ENCODE peak calls at places on chromosomes 6 and 20, in seven cellular contexts. One of them, this sample, is unnamed.
A peak's percentile ranks its signal among the peaks of the same experiment; 100 is the strongest.

GRCh38 chr6:28947831-28948270 is 24.1 kb upstream of the TRIM27 start:
- DNase-seq in SK-N-SH: no peak
- DNase-seq in GM12878: no peak
- DNase-seq in HCT116: no peak
- DNase-seq in HepG2: peak; percentile 94
- DNase-seq in H1: no peak
- DNase-seq in K562: no peak
- DNase-seq in this sample: no peak

GRCh38 chr20:7010584-7010983 is 243.1 kb downstream of the BMP2 start:
- DNase-seq in SK-N-SH: no peak
- DNase-seq in GM12878: no peak
- DNase-seq in HCT116: no peak
- DNase-seq in HepG2: no peak
- DNase-seq in H1: no peak
- DNase-seq in K562: no peak
- DNase-seq in this sample: no peak

GRCh38 chr6:43924222-43924702 is 154.3 kb downstream of the VEGFA start:
- DNase-seq in SK-N-SH: peak; percentile 47
- DNase-seq in GM12878: peak; percentile 21
- DNase-seq in HCT116: no peak
- DNase-seq in HepG2: no peak
- DNase-seq in H1: no peak
- DNase-seq in K562: no peak
- DNase-seq in this sample: no peak

GRCh38 chr6:90468080-90468479 is 118.8 kb downstream of the MAP3K7 start:
- DNase-seq in SK-N-SH: no peak
- DNase-seq in GM12878: no peak
- DNase-seq in HCT116: no peak
- DNase-seq in HepG2: no peak
- DNase-seq in H1: no peak
- DNase-seq in K562: peak; percentile 48
- DNase-seq in this sample: no peak

GRCh38 chr6:79605968-79606764 is 25.0 kb upstream of the SH3BGRL2 start:
- DNase-seq in SK-N-SH: no peak
- DNase-seq in GM12878: no peak
- DNase-seq in HCT116: no peak
- DNase-seq in HepG2: no peak
- DNase-seq in H1: no peak
- DNase-seq in K562: no peak
- DNase-seq in this sample: peak; percentile 13

GRCh38 chr6:71139249-71139648 is 149.4 kb upstream of the OGFRL1 start:
- DNase-seq in SK-N-SH: no peak
- DNase-seq in GM12878: no peak
- DNase-seq in HCT116: no peak
- DNase-seq in HepG2: no peak
- DNase-seq in H1: no peak
- DNase-seq in K562: no peak
- DNase-seq in this sample: no peak

GRCh38 chr6:105993769-105994521 is 92.2 kb upstream of the PRDM1 start:
- DNase-seq in SK-N-SH: peak; percentile 41
- DNase-seq in GM12878: no peak
- DNase-seq in HCT116: no peak
- DNase-seq in HepG2: no peak
- DNase-seq in H1: no peak
- DNase-seq in K562: no peak
- DNase-seq in this sample: no peak

GRCh38 chr20:55417797-55418196 is 587.5 kb downstream of the CBLN4 start:
- DNase-seq in SK-N-SH: peak; percentile 14
- DNase-seq in GM12878: no peak
- DNase-seq in HCT116: no peak
- DNase-seq in HepG2: no peak
- DNase-seq in H1: no peak
- DNase-seq in K562: no peak
- DNase-seq in this sample: no peak

GRCh38 chr6:37698264-37699137 is 818 bp upstream of the MDGA1 start:
- DNase-seq in SK-N-SH: peak; percentile 90
- DNase-seq in GM12878: no peak
- DNase-seq in HCT116: peak; percentile 24
- DNase-seq in HepG2: no peak
- DNase-seq in H1: no peak
- DNase-seq in K562: peak; percentile 87
- DNase-seq in this sample: peak; percentile 40

GRCh38 chr6:18433059-18433458 is 45.9 kb downstream of the RNF144B start:
- DNase-seq in SK-N-SH: no peak
- DNase-seq in GM12878: no peak
- DNase-seq in HCT116: no peak
- DNase-seq in HepG2: no peak
- DNase-seq in H1: no peak
- DNase-seq in K562: no peak
- DNase-seq in this sample: no peak

GRCh38 chr6:5672581-5673011 is 334.1 kb downstream of the NRN1 start:
- DNase-seq in SK-N-SH: no peak
- DNase-seq in GM12878: no peak
- DNase-seq in HCT116: no peak
- DNase-seq in HepG2: no peak
- DNase-seq in H1: no peak
- DNase-seq in K562: peak; percentile 23
- DNase-seq in this sample: no peak

GRCh38 chr6:116366740-116367275 is 3.9 kb upstream of the DSE start:
- DNase-seq in SK-N-SH: no peak
- DNase-seq in GM12878: no peak
- DNase-seq in HCT116: no peak
- DNase-seq in HepG2: no peak
- DNase-seq in H1: no peak
- DNase-seq in K562: no peak
- DNase-seq in this sample: no peak

GRCh38 chr6:6752129-6752528 is 163.6 kb downstream of the LY86 start:
- DNase-seq in SK-N-SH: no peak
- DNase-seq in GM12878: no peak
- DNase-seq in HCT116: no peak
- DNase-seq in HepG2: no peak
- DNase-seq in H1: no peak
- DNase-seq in K562: no peak
- DNase-seq in this sample: no peak

GRCh38 chr6:34934516-34934915 is 45.5 kb downstream of the ANKS1A start:
- DNase-seq in SK-N-SH: no peak
- DNase-seq in GM12878: no peak
- DNase-seq in HCT116: no peak
- DNase-seq in HepG2: no peak
- DNase-seq in H1: no peak
- DNase-seq in K562: no peak
- DNase-seq in this sample: peak; percentile 34

GRCh38 chr6:147528511-147529145 is 20.1 kb downstream of the SAMD5 start:
- DNase-seq in SK-N-SH: no peak
- DNase-seq in GM12878: no peak
- DNase-seq in HCT116: no peak
- DNase-seq in HepG2: no peak
- DNase-seq in H1: no peak
- DNase-seq in K562: no peak
- DNase-seq in this sample: no peak

DNA sequence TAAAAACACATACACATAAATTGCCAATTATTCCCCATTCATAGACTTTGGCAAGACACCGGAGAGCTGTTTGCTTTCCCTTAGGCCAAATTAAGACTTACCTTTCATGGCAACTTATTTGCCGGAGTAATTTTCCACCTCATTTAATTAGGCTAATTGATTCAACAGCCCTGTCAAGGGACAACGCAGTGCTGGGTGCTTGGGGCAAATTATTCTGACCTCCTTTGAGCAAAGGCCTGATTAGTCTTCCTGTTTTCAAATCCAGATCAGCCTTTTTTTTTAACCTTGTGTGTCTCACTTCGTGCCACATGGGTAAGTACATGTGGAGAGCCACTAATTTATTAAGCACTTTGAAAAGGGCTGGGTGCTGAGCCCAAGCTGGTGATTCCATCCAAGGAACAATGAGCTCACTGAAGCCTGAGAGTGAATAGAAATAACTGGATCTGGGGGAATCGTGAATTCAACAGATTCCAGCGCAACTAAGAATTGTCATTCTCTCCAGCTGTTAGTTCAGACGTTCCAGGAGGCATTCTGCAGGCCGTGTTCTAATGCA is 229.3 kb downstream of the CLIC5 start:
- DNase-seq in SK-N-SH: no peak
- DNase-seq in GM12878: no peak
- DNase-seq in HCT116: no peak
- DNase-seq in HepG2: no peak
- DNase-seq in H1: no peak
- DNase-seq in K562: no peak
- DNase-seq in this sample: no peak
- TF ChIP-seq JUND in SK-N-SH: no peak
- TF ChIP-seq JUND in GM12878: no peak
- TF ChIP-seq JUND in HCT116: no peak
- TF ChIP-seq JUND in HepG2: no peak
- TF ChIP-seq JUND in H1: no peak
- TF ChIP-seq JUND in K562: no peak
- TF ChIP-seq JUND in this sample: no peak

GRCh38 chr20:35582131-35582530 is 33.5 kb upstream of the SPAG4 start:
- DNase-seq in SK-N-SH: no peak
- DNase-seq in GM12878: no peak
- DNase-seq in HCT116: no peak
- DNase-seq in HepG2: no peak
- DNase-seq in H1: no peak
- DNase-seq in K562: no peak
- DNase-seq in this sample: no peak
- TF ChIP-seq JUND in SK-N-SH: no peak
- TF ChIP-seq JUND in GM12878: no peak
- TF ChIP-seq JUND in HCT116: no peak
- TF ChIP-seq JUND in HepG2: no peak
- TF ChIP-seq JUND in H1: no peak
- TF ChIP-seq JUND in K562: no peak
- TF ChIP-seq JUND in this sample: no peak

DNA sequence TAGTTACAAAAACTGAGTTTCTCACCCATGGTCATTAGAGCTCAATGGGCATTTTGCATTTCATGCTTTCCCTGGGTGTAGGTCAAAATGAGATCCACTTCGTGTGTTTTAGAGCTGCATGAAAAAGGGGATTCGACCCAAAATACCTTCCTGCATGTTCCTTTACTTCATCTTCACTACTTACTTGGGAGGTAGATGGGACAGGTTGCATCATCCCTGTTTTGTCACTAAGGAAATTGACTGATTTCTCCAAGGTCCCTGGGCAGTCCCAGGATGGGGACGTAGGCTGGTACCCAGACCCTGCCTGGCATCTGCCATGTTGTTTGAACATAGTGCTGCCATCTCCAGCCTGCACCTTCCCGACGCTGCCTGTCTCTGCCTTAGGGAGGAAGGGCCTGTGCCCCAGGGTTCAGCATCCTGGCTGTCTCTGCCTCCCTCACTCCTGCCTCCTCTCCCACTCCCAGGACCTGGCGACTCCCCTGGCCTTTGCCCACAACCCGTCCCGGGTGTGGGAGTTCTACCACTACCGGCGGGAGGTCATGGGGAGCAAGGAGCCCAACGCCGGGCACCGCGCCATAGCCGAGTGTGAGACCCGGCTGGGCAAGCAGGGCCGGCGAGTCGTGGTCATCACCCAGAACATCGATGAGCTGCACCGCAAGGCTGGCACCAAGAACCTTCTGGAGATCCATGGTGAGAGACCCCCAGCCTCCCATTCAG is 17.0 kb downstream of the SIRT5 start:
- DNase-seq in SK-N-SH: no peak
- DNase-seq in GM12878: no peak
- DNase-seq in HCT116: no peak
- DNase-seq in HepG2: no peak
- DNase-seq in H1: no peak
- DNase-seq in K562: no peak
- DNase-seq in this sample: no peak
- TF ChIP-seq JUND in SK-N-SH: no peak
- TF ChIP-seq JUND in GM12878: no peak
- TF ChIP-seq JUND in HCT116: no peak
- TF ChIP-seq JUND in HepG2: no peak
- TF ChIP-seq JUND in H1: no peak
- TF ChIP-seq JUND in K562: no peak
- TF ChIP-seq JUND in this sample: no peak

DNA sequence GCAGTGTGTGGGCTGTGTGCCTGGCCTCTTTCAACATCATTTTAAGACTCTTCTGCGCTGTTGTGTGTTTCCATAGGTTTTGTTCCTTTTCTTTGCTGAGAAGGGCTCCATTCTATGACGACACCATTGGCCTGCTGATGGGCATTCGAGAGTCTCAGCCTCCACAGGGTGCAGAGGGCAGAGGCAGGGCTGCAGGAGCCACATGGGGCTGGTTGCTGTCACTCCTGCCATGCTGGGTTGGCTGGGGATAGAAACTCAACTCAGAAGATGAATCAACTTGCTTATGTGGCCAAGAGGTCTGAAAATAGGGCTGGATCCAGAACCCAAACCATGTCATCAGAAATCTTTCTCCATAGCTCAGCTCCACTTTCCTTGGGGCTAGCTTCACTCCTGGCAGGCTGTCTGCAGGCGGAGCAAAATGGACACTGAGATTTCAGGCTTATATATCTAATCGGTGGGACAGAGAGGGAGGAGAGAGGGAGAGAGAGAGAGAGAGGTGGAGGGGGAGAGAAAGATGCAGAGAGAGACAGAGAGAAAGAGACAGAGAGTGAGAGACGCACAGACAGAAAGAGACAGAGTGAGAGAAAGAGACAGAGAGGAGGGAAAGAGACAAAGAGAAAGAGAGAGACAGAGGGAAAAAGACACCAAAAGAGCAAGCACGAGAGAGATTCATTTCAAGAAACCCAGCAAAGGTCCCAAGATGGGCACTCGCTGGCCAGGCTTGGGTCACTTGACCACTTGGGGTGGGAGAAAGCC is 68.3 kb upstream of the SLCO4A1 start:
- DNase-seq in SK-N-SH: no peak
- DNase-seq in GM12878: no peak
- DNase-seq in HCT116: no peak
- DNase-seq in HepG2: no peak
- DNase-seq in H1: no peak
- DNase-seq in K562: no peak
- DNase-seq in this sample: no peak
- TF ChIP-seq JUND in SK-N-SH: no peak
- TF ChIP-seq JUND in GM12878: no peak
- TF ChIP-seq JUND in HCT116: no peak
- TF ChIP-seq JUND in HepG2: no peak
- TF ChIP-seq JUND in H1: no peak
- TF ChIP-seq JUND in K562: no peak
- TF ChIP-seq JUND in this sample: no peak

DNA sequence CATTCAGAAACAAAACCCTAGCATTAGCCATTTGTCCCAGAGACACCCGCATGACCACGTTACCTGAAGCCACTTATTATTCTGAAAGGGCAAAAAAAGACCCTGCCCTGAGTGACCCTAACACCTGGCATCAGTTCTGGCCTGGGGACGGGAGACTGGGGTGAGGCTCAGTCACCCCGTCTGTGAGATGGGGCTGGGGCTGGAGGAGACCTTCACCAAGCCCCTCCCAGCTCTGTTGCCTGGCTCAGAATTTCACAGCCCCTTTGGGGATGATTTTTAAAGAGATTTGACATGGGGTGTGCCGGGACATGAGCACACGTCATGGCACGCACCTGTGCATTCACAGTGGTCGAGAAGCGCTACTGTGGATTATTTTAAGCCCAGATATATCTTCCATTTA is 1.4 kb upstream of the BPIFB6 start:
- DNase-seq in SK-N-SH: no peak
- DNase-seq in GM12878: no peak
- DNase-seq in HCT116: no peak
- DNase-seq in HepG2: no peak
- DNase-seq in H1: no peak
- DNase-seq in K562: no peak
- DNase-seq in this sample: no peak
- TF ChIP-seq JUND in SK-N-SH: no peak
- TF ChIP-seq JUND in GM12878: no peak
- TF ChIP-seq JUND in HCT116: no peak
- TF ChIP-seq JUND in HepG2: no peak
- TF ChIP-seq JUND in H1: no peak
- TF ChIP-seq JUND in K562: no peak
- TF ChIP-seq JUND in this sample: no peak

GRCh38 chr6:111706841-111707391 is 101.2 kb upstream of the TRAF3IP2 start:
- DNase-seq in SK-N-SH: no peak
- DNase-seq in GM12878: no peak
- DNase-seq in HCT116: no peak
- DNase-seq in HepG2: no peak
- DNase-seq in H1: no peak
- DNase-seq in K562: no peak
- DNase-seq in this sample: no peak
- TF ChIP-seq JUND in SK-N-SH: no peak
- TF ChIP-seq JUND in GM12878: no peak
- TF ChIP-seq JUND in HCT116: no peak
- TF ChIP-seq JUND in HepG2: no peak
- TF ChIP-seq JUND in H1: no peak
- TF ChIP-seq JUND in K562: no peak
- TF ChIP-seq JUND in this sample: no peak

This sample was measured in T47D.